ENCODE peak calls at places on chromosomes 7 and 10, in four cellular contexts. F is T-helper 2 cell, T is amniotic epithelial cell, W is NCI-H774. A is an unnamed sample.

GRCh38 chr7:126637538-126637937 is 615.2 kb downstream of the GRM8 start:
- DNase-seq in F (no peak), T (no peak), W (no peak), A (no peak)

GRCh38 chr7:116805100-116805544 is 57.3 kb upstream of the CAPZA2 start:
- DNase-seq in T (peak), W (no peak), F (no peak), A (peak)

GRCh38 chr10:50367732-50368131 is 116.4 kb upstream of the ASAH2 start:
- DNase-seq in T (peak), F (peak), W (no peak), A (peak)

GRCh38 chr10:127715782-127716378 is 21.1 kb upstream of the FOXI2 start:
- DNase-seq in W (no peak), F (no peak), T (no peak), A (peak)

GRCh38 chr10:132149917-132150316 is 36.8 kb upstream of the DPYSL4 start:
- DNase-seq in T (no peak), W (no peak), F (no peak), A (no peak)

GRCh38 chr7:83394776-83395175 is 232.1 kb upstream of the PCLO start:
- DNase-seq in W (no peak), F (no peak), T (no peak), A (no peak)

GRCh38 chr10:124349993-124350280 is 68.8 kb downstream of the OAT start:
- DNase-seq in F (no peak), W (no peak), T (no peak), A (no peak)

GRCh38 chr7:101125989-101126650 is 784 bp upstream of the SERPINE1 start:
- DNase-seq in W (no peak), T (peak), F (no peak), A (peak)

GRCh38 chr10:125396651-125397050 is 236.3 kb upstream of the CTBP2 start:
- DNase-seq in W (no peak), T (no peak), F (no peak), A (no peak)

GRCh38 chr7:44727346-44728262 is 21.0 kb upstream of the ZMIZ2 start:
- DNase-seq in W (no peak), T (peak), F (no peak), A (peak)

GRCh38 chr7:127678947-127679346 is 27.0 kb downstream of the SND1 start:
- DNase-seq in T (peak), W (no peak), F (no peak), A (no peak)

GRCh38 chr10:17673517-17674051 is 29.6 kb downstream of the STAM start:
- DNase-seq in F (peak), W (no peak), T (peak), A (peak)

GRCh38 chr7:88243345-88243909 is 23.6 kb upstream of the SRI start:
- DNase-seq in F (peak), T (peak), W (peak), A (peak)

GRCh38 chr7:140019606-140020005 is 43.1 kb downstream of the PARP12 start:
- DNase-seq in T (no peak), W (no peak), F (no peak), A (no peak)

GRCh38 chr10:70587045-70587658 is 15.4 kb downstream of the PRF1 start:
- DNase-seq in W (no peak), F (no peak), T (no peak), A (no peak)

GRCh38 chr7:133984023-133984422 is 143.1 kb upstream of the LRGUK start:
- DNase-seq in W (no peak), F (no peak), T (no peak), A (peak)

GRCh38 chr7:47937065-47937687 is 11.1 kb downstream of the PKD1L1 start:
- DNase-seq in T (no peak), F (peak), W (no peak), A (no peak)

GRCh38 chr10:80279146-80279545 is 10.3 kb downstream of the MAT1A start:
- DNase-seq in W (no peak), T (no peak), F (no peak), A (no peak)

GRCh38 chr7:70856889-70857511 is 274.9 kb upstream of the GALNT17 start:
- DNase-seq in F (peak), T (peak), W (peak), A (peak)

GRCh38 chr10:17599089-17599488 is 18.1 kb downstream of the HACD1 start:
- DNase-seq in F (peak), W (peak), T (peak), A (peak)

GRCh38 chr7:39130304-39130703 is 152.6 kb downstream of the POU6F2 start:
- DNase-seq in W (no peak), F (peak), T (no peak), A (no peak)

GRCh38 chr10:93383562-93383981 is 98.6 kb downstream of the MYOF start:
- DNase-seq in W (no peak), T (peak), F (no peak), A (peak)

GRCh38 chr10:116845823-116846222 is 3.5 kb upstream of the ENO4 start:
- DNase-seq in F (no peak), T (no peak), W (no peak), A (no peak)

GRCh38 chr10:69712346-69712745 is 82.3 kb downstream of the FAM241B start:
- DNase-seq in F (no peak), W (no peak), T (no peak), A (no peak)

GRCh38 chr10:101781655-101781983 is 1.6 kb downstream of the NPM3 start:
- DNase-seq in F (no peak), W (no peak), T (no peak), A (no peak)

GRCh38 chr7:114085592-114086490 is 167.0 kb upstream of the PPP1R3A start:
- DNase-seq in T (peak), F (peak), W (peak), A (peak)

GRCh38 chr7:155857141-155857540 is 44.9 kb upstream of the SHH start:
- DNase-seq in T (no peak), F (no peak), W (no peak), A (no peak)

GRCh38 chr7:128322040-128322643 is 21.6 kb downstream of the RBM28 start:
- DNase-seq in F (peak), T (peak), W (no peak), A (peak)

GRCh38 chr10:100826983-100827818 is 81.8 kb downstream of the PAX2 start:
- DNase-seq in W (no peak), F (peak), T (no peak), A (no peak)

GRCh38 chr7:11077816-11078215 is 104.1 kb downstream of the PHF14 start:
- DNase-seq in T (peak), F (no peak), W (no peak), A (no peak)

GRCh38 chr7:142463401-142463850 is 205.6 kb upstream of the PRSS58 start:
- DNase-seq in F (peak), W (no peak), T (no peak), A (no peak)

GRCh38 chr10:72265508-72265907 is 8.2 kb upstream of the DDIT4 start:
- DNase-seq in W (no peak), T (no peak), F (no peak), A (no peak)

GRCh38 chr10:129972966-129973673 is 9.0 kb upstream of the EBF3 start:
- DNase-seq in T (no peak), F (no peak), W (no peak), A (no peak)

GRCh38 chr7:120171406-120171805 is 101.6 kb upstream of the KCND2 start:
- DNase-seq in T (no peak), W (no peak), F (no peak), A (no peak)

GRCh38 chr7:101580596-101580995 is 48.5 kb downstream of the MYL10 start:
- DNase-seq in W (no peak), F (no peak), T (no peak), A (no peak)

A was measured in fibroblast of pulmonary artery.